ENCODE peak calls at places on chromosomes 2 and 18, in eight cellular contexts. C, G, D, Y, S, L, J and X are unnamed samples.

GRCh38 chr2:9001229-9001628 is 2.3 kb downstream of the MBOAT2 start:
- DNase-seq in S (no peak), D (no peak), G (peak; percentile 20), L (no peak), J (no peak), C (no peak), Y (no peak), X (peak; percentile 23)

GRCh38 chr2:218027426-218028188 is 24.8 kb upstream of the TNS1 start:
- DNase-seq in D (peak; percentile 8), S (no peak), J (peak; percentile 13), C (no peak), Y (no peak), L (no peak), G (no peak), X (no peak)

GRCh38 chr2:120108049-120108448 is 95.2 kb downstream of the EPB41L5 start:
- DNase-seq in J (peak; percentile 63), S (no peak), D (peak; percentile 33), C (peak; percentile 43), G (no peak), L (no peak), Y (peak; percentile 67), X (peak; percentile 34)

GRCh38 chr2:6538607-6539006 is 327.1 kb downstream of the CMPK2 start:
- DNase-seq in S (no peak), Y (no peak), G (no peak), L (no peak), C (no peak), D (no peak), J (no peak), X (no peak)

GRCh38 chr18:24672165-24672950 is 211.9 kb downstream of the HRH4 start:
- DNase-seq in Y (no peak), J (no peak), D (no peak), G (no peak), L (peak; percentile 42), C (no peak), S (no peak), X (no peak)

GRCh38 chr2:128091691-128092050 is 671 bp downstream of the UGGT1 start:
- DNase-seq in Y (no peak), G (no peak), J (no peak), S (no peak), D (no peak), L (no peak), C (no peak), X (peak; percentile 9)

GRCh38 chr18:51537487-51537886 is 340.0 kb upstream of the MEX3C start:
- DNase-seq in D (no peak), C (peak; percentile 25), L (no peak), J (no peak), G (no peak), S (peak; percentile 34), Y (peak; percentile 79), X (peak; percentile 19)

GRCh38 chr2:238264072-238264460 is 24.2 kb upstream of the HES6 start:
- DNase-seq in C (no peak), D (no peak), J (no peak), Y (no peak), L (no peak), G (no peak), S (no peak), X (peak; percentile 38)

GRCh38 chr2:167331636-167332232 is 443.5 kb downstream of the XIRP2 start:
- DNase-seq in C (no peak), J (no peak), Y (peak; percentile 14), D (no peak), L (no peak), G (no peak), S (no peak), X (peak; percentile 22)

GRCh38 chr2:145543856-145544255 is 1023.9 kb upstream of the ZEB2 start:
- DNase-seq in C (no peak), L (no peak), G (no peak), S (no peak), D (no peak), J (no peak), Y (no peak), X (no peak)

GRCh38 chr2:185335879-185336278 is 402.7 kb upstream of the FSIP2 start:
- DNase-seq in J (no peak), C (no peak), G (no peak), S (no peak), D (no peak), L (no peak), Y (no peak), X (no peak)

GRCh38 chr18:68148862-68149261 is 566.0 kb downstream of the TMX3 start:
- DNase-seq in S (no peak), C (no peak), D (no peak), Y (no peak), J (no peak), L (no peak), G (no peak), X (no peak)

GRCh38 chr2:69138247-69138754 is 125.3 kb downstream of the ANTXR1 start:
- DNase-seq in S (no peak), D (no peak), C (no peak), L (no peak), Y (no peak), J (no peak), G (peak; percentile 37), X (no peak)

GRCh38 chr2:98503481-98504096 is 58.9 kb downstream of the INPP4A start:
- DNase-seq in Y (no peak), L (no peak), S (no peak), J (no peak), C (no peak), G (no peak), D (no peak), X (no peak)

GRCh38 chr18:30248061-30248460 is 794.5 kb downstream of the DSC3 start:
- DNase-seq in J (no peak), L (no peak), Y (no peak), S (no peak), G (no peak), C (no peak), D (no peak), X (no peak)

GRCh38 chr2:171541202-171541884 is 19.1 kb downstream of the CYBRD1 start:
- DNase-seq in D (no peak), Y (no peak), J (no peak), C (no peak), L (peak; percentile 17), S (no peak), G (no peak), X (no peak)

GRCh38 chr2:230868151-230868946 is 3.6 kb downstream of the ITM2C start:
- DNase-seq in G (no peak), L (no peak), D (no peak), C (no peak), S (no peak), Y (no peak), J (peak; percentile 15), X (peak; percentile 23)

GRCh38 chr18:78178812-78179211 is 800.8 kb upstream of the SALL3 start:
- DNase-seq in C (no peak), D (no peak), S (no peak), J (no peak), L (no peak), Y (no peak), G (no peak), X (no peak)

GRCh38 chr2:235200216-235200615 is 248.4 kb downstream of the SH3BP4 start:
- DNase-seq in S (no peak), D (no peak), G (no peak), J (no peak), L (no peak), Y (no peak), C (no peak), X (no peak)

GRCh38 chr2:68832161-68832869 is 38.9 kb downstream of the BMP10 start:
- DNase-seq in G (no peak), Y (peak; percentile 43), J (no peak), S (peak; percentile 82), C (peak; percentile 70), L (peak; percentile 92), D (peak; percentile 47), X (peak; percentile 56)

GRCh38 chr2:100106460-100106859 is 35.9 kb downstream of the AFF3 start:
- DNase-seq in L (peak; percentile 93), J (peak; percentile 45), C (no peak), G (no peak), D (no peak), Y (no peak), S (peak; percentile 21), X (peak; percentile 31)

GRCh38 chr2:236972491-236973379 is 113.0 kb upstream of the COPS8 start:
- DNase-seq in G (peak; percentile 21), Y (peak; percentile 35), S (peak; percentile 70), D (peak; percentile 80), C (no peak), L (no peak), J (no peak), X (peak; percentile 31)

GRCh38 chr2:38106420-38107182 is 30.6 kb upstream of the CYP1B1 start:
- DNase-seq in D (no peak), C (no peak), Y (no peak), S (no peak), L (no peak), G (no peak), J (no peak), X (no peak)

GRCh38 chr2:240452471-240453256 is 17.2 kb downstream of the GPC1 start:
- DNase-seq in Y (peak; percentile 84), C (peak; percentile 74), J (peak; percentile 81), G (peak; percentile 66), D (peak; percentile 64), S (peak; percentile 78), L (no peak), X (peak; percentile 68)
- H3K4me3 ChIP-seq in Y (no peak overlapping the region), C (peak overlapping the region; percentile 64), J (peak overlapping the region; percentile 63), G (peak overlapping the region; percentile 70), D (peak overlapping the region; percentile 47), S (peak overlapping the region; percentile 40), L (peak overlapping the region; percentile 73), X (peak overlapping the region; percentile 42)

GRCh38 chr2:135783416-135783815 is 41.8 kb downstream of the UBXN4 start:
- DNase-seq in D (no peak), C (no peak), J (no peak), L (peak; percentile 19), S (no peak), Y (no peak), G (no peak), X (no peak)
- TF ChIP-seq POLR2A in D (no peak), C (no peak), J (no peak), L (no peak), S (no peak), Y (no peak), G (no peak), X (no peak)

GRCh38 chr18:35862115-35862640 is 110.3 kb upstream of the RMP24 start:
- DNase-seq in C (no peak), D (no peak), S (no peak), G (no peak), J (no peak), Y (no peak), L (no peak), X (no peak)
- H3K4me3 ChIP-seq in C (no peak overlapping the region), D (no peak overlapping the region), S (no peak overlapping the region), G (no peak overlapping the region), J (no peak overlapping the region), Y (no peak overlapping the region), L (no peak overlapping the region), X (no peak overlapping the region)

GRCh38 chr2:22826658-22827165 is 558.3 kb upstream of the KLHL29 start:
- DNase-seq in S (no peak), G (no peak), Y (no peak), D (no peak), L (no peak), C (no peak), J (no peak), X (no peak)

GRCh38 chr2:22817197-22817596 is 567.8 kb upstream of the KLHL29 start:
- DNase-seq in C (no peak), J (no peak), D (peak; percentile 21), G (no peak), Y (peak; percentile 5), S (peak; percentile 20), L (no peak), X (no peak)

DNA sequence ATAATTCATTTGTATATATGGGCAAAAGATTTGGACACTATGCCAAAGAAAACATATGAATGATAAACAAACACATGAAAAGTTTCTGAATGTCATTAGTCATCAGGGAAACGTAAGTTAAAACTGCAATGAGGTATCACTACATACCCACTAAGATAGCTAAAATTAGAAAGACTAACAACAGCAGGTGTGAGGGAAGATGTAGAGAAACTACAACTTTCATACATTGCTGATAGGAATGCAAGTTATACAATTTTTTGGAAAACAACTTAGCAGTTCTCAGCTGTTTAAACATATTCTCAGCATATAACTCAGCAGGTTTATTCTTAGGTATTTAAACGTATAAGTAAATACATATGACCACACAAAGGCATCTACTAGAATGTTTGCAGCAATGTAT is 563.5 kb upstream of the KLHL29 start:
- DNase-seq in Y (no peak), S (no peak), D (no peak), G (no peak), L (no peak), C (no peak), J (no peak), X (no peak)
- TF ChIP-seq POLR2A in Y (no peak), S (no peak), D (no peak), G (no peak), L (no peak), C (no peak), J (no peak), X (no peak)